ENCODE peak calls at places on chromosome 4, in five cellular contexts. O is lower lobe of right lung; X is nucleus accumbens; B is activated CD4-positive, alpha-beta T cell treated with anti-CD3 and anti-CD28 coated beads for 4 hours; D is B cell. H is an unnamed sample.

GRCh38 chr4:57098945-57099344 is 11.2 kb downstream of the IGFBP7 start:
- DNase-seq in O (no peak), X (no peak), B (no peak), D (no peak), H (no peak)

GRCh38 chr4:53671757-53672156 is 80.5 kb upstream of the LNX1 start:
- DNase-seq in O (no peak), X (no peak), B (no peak), D (no peak), H (no peak)

GRCh38 chr4:139229534-139230039 is 50.4 kb downstream of the MGARP start:
- DNase-seq in O (no peak), X (no peak), B (peak), D (peak), H (no peak)

GRCh38 chr4:122285285-122285684 is 93.5 kb upstream of the ADAD1 start:
- DNase-seq in O (no peak), X (no peak), B (no peak), D (no peak), H (no peak)

GRCh38 chr4:112296949-112297483 is at the start of gene ALPK1:
- DNase-seq in O (no peak), X (no peak), B (no peak), D (peak), H (peak)

GRCh38 chr4:37760840-37761239 is 65.6 kb upstream of the PGM2 start:
- DNase-seq in O (no peak), X (no peak), B (no peak), D (no peak), H (no peak)

GRCh38 chr4:6229095-6229494 is 28.7 kb upstream of the JAKMIP1 start:
- DNase-seq in O (no peak), X (peak), B (no peak), D (no peak), H (no peak)

GRCh38 chr4:184434021-184434420 is 40.3 kb downstream of the IRF2 start:
- DNase-seq in O (no peak), X (no peak), B (no peak), D (no peak), H (no peak)

GRCh38 chr4:40992472-40993298 is 221.7 kb downstream of the APBB2 start:
- DNase-seq in O (no peak), X (no peak), B (no peak), D (peak), H (peak)

GRCh38 chr4:151325320-151326246 is at the start of gene SH3D19:
- DNase-seq in O (peak), X (peak), B (no peak), D (no peak), H (no peak)

GRCh38 chr4:102713096-102713495 is 47.7 kb downstream of the MANBA start:
- DNase-seq in O (no peak), X (no peak), B (no peak), D (no peak), H (no peak)

GRCh38 chr4:6011686-6012085 is 6.5 kb downstream of the C4orf50 start:
- DNase-seq in O (peak), X (no peak), B (no peak), D (no peak), H (no peak)

GRCh38 chr4:152189451-152190179 is 346.3 kb downstream of the FBXW7 start:
- DNase-seq in O (no peak), X (no peak), B (no peak), D (no peak), H (peak)

GRCh38 chr4:3241905-3242304 is 7.1 kb upstream of the MSANTD1 start:
- DNase-seq in O (no peak), X (no peak), B (no peak), D (no peak), H (no peak)

GRCh38 chr4:153393397-153393796 is 48.9 kb downstream of the MND1 start:
- DNase-seq in O (peak), X (no peak), B (no peak), D (no peak), H (no peak)

GRCh38 chr4:180542445-180543100 is 1700.6 kb upstream of the TENM3 start:
- DNase-seq in O (no peak), X (no peak), B (no peak), D (no peak), H (no peak)

GRCh38 chr4:53777244-53777984 is 186.1 kb upstream of the LNX1 start:
- DNase-seq in O (no peak), X (no peak), B (no peak), D (no peak), H (no peak)